ENCODE peak calls at places on chromosomes 1 and 21, in four cellular contexts. One of them, this sample, is unnamed.

GRCh38 chr1:2585318-2586092 is 1.1 kb upstream of the PRXL2B start:
- DNase-seq in HepG2: peak; percentile 63
- DNase-seq in K562: peak; percentile 83
- DNase-seq in H1: no peak
- DNase-seq in this sample: peak; percentile 82

GRCh38 chr1:111739984-111740765 is 980 bp upstream of the INKA2 start:
- DNase-seq in HepG2: no peak
- DNase-seq in H1: no peak
- DNase-seq in K562: peak; percentile 35
- DNase-seq in this sample: peak; percentile 86

GRCh38 chr1:169941982-169942830 is 48.5 kb upstream of the SCYL3 start:
- DNase-seq in H1: no peak
- DNase-seq in HepG2: no peak
- DNase-seq in K562: no peak
- DNase-seq in this sample: no peak

GRCh38 chr21:25942145-25942544 is 207.4 kb downstream of the GABPA start:
- DNase-seq in K562: no peak
- DNase-seq in H1: no peak
- DNase-seq in HepG2: no peak
- DNase-seq in this sample: no peak

GRCh38 chr1:51515312-51515960 is 3.6 kb downstream of the EPS15 start:
- DNase-seq in H1: no peak
- DNase-seq in HepG2: no peak
- DNase-seq in K562: no peak
- DNase-seq in this sample: no peak

GRCh38 chr1:157961805-157962762 is 31.4 kb upstream of the KIRREL1 start:
- DNase-seq in H1: no peak
- DNase-seq in K562: no peak
- DNase-seq in HepG2: no peak
- DNase-seq in this sample: no peak

GRCh38 chr1:33428661-33429060 is 2.2 kb downstream of the PHC2 start:
- DNase-seq in H1: no peak
- DNase-seq in K562: no peak
- DNase-seq in HepG2: no peak
- DNase-seq in this sample: no peak

GRCh38 chr1:50126962-50127715 is 18.4 kb downstream of the ELAVL4 start:
- DNase-seq in K562: no peak
- DNase-seq in HepG2: no peak
- DNase-seq in H1: no peak
- DNase-seq in this sample: no peak

GRCh38 chr21:42147386-42148020 is 71.4 kb upstream of the ABCG1 start:
- DNase-seq in HepG2: no peak
- DNase-seq in K562: no peak
- DNase-seq in H1: no peak
- DNase-seq in this sample: peak; percentile 22

GRCh38 chr1:110060034-110060661 is 10.3 kb downstream of the ALX3 start:
- DNase-seq in K562: peak; percentile 92
- DNase-seq in HepG2: peak; percentile 43
- DNase-seq in H1: no peak
- DNase-seq in this sample: no peak

GRCh38 chr1:244173240-244173639 is 122.2 kb downstream of the ZBTB18 start:
- DNase-seq in K562: no peak
- DNase-seq in HepG2: no peak
- DNase-seq in H1: no peak
- DNase-seq in this sample: no peak

GRCh38 chr1:111585461-111586100 is 34.0 kb upstream of the RAP1A start:
- DNase-seq in K562: no peak
- DNase-seq in HepG2: no peak
- DNase-seq in H1: no peak
- DNase-seq in this sample: no peak

GRCh38 chr1:2927393-2927792 is 93.9 kb upstream of the ACTRT2 start:
- DNase-seq in H1: no peak
- DNase-seq in HepG2: no peak
- DNase-seq in K562: no peak
- DNase-seq in this sample: no peak

GRCh38 chr1:37549341-37549740 is 4.8 kb downstream of the SNIP1 start:
- DNase-seq in HepG2: no peak
- DNase-seq in K562: no peak
- DNase-seq in H1: no peak
- DNase-seq in this sample: no peak

GRCh38 chr1:233909195-233909594 is 4.7 kb downstream of the SLC35F3 start:
- DNase-seq in H1: no peak
- DNase-seq in HepG2: peak; percentile 8
- DNase-seq in K562: no peak
- DNase-seq in this sample: no peak

GRCh38 chr1:219710529-219711194 is 97.8 kb upstream of the ZC3H11B start:
- DNase-seq in HepG2: no peak
- DNase-seq in H1: no peak
- DNase-seq in K562: no peak
- DNase-seq in this sample: no peak

GRCh38 chr1:153792631-153793041 is 17.4 kb downstream of the SLC27A3 start:
- DNase-seq in H1: no peak
- DNase-seq in HepG2: no peak
- DNase-seq in K562: no peak
- DNase-seq in this sample: no peak

GRCh38 chr1:204962742-204963632 is 80.0 kb upstream of the CNTN2 start:
- DNase-seq in K562: no peak
- DNase-seq in HepG2: no peak
- DNase-seq in H1: no peak
- DNase-seq in this sample: no peak

GRCh38 chr1:41122851-41123518 is 101.5 kb upstream of the SLFNL1 start:
- DNase-seq in K562: peak; percentile 23
- DNase-seq in HepG2: peak; percentile 86
- DNase-seq in H1: no peak
- DNase-seq in this sample: peak; percentile 20

GRCh38 chr1:178282949-178283367 is 189.1 kb downstream of the RASAL2 start:
- DNase-seq in HepG2: peak; percentile 25
- DNase-seq in K562: no peak
- DNase-seq in H1: no peak
- DNase-seq in this sample: peak; percentile 24

GRCh38 chr21:25244735-25245134 is 362.5 kb downstream of the MRPL39 start:
- DNase-seq in HepG2: no peak
- DNase-seq in K562: no peak
- DNase-seq in H1: no peak
- DNase-seq in this sample: no peak

GRCh38 chr1:68442822-68443556 is 6.8 kb downstream of the RPE65 start:
- DNase-seq in HepG2: peak; percentile 21
- DNase-seq in H1: no peak
- DNase-seq in K562: peak; percentile 39
- DNase-seq in this sample: peak; percentile 44

GRCh38 chr1:34929497-34929852 is at the start of gene DLGAP3:
- DNase-seq in K562: peak; percentile 77
- DNase-seq in HepG2: no peak
- DNase-seq in H1: no peak
- DNase-seq in this sample: peak; percentile 95

GRCh38 chr1:171794085-171794484 is 12.6 kb downstream of the METTL13 start:
- DNase-seq in K562: no peak
- DNase-seq in HepG2: peak; percentile 3
- DNase-seq in H1: no peak
- DNase-seq in this sample: no peak

GRCh38 chr1:181588631-181589030 is 105.3 kb downstream of the CACNA1E start:
- DNase-seq in HepG2: no peak
- DNase-seq in K562: no peak
- DNase-seq in H1: no peak
- DNase-seq in this sample: no peak

DNA sequence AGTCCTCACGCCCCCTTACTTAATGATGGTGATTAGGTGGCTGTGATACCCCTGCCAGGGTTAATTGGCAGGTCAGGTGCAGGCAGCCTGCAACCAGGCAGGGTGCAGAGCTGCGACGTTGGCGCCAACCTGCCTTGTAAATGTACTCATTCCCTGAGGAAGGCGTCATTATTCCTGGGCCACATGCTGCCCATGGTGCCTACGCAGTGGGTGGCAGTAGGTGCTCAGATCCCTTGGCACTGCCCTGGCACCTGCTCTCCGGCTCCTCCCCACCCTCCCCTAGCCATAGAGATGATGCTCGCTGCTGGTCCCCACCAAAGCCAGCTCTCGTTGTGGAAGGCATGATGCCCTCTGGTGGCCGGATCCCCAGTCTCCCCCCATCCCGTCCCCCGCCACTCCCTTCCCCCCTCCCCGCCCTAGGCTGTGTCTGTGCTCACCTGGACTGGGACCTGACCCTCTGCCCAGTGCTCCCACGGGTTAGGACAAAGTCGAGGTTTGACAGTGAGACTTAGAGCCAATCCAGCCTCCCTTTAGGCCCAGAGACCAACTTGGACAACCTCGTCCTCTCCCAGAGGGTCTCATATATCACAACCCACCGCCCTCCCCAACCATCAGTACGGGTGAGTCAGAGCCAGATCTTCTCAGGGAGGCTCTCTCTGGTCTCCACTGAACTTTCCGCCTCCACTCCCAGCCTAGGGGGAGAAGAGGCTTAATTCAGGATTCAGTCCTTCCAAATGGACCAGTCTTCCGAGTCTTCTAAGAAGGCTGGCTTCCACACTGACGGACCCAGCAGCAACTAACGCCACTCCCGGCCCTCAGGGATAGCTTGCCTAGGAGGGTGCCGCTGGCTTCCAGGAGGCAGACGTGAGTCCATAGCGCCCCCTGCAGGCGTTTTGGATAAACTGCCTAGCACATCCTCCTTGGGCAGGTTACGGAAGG is 5.7 kb downstream of the KRTCAP2 start:
- DNase-seq in K562: peak; percentile 83
- DNase-seq in H1: no peak
- DNase-seq in HepG2: peak; percentile 82
- DNase-seq in this sample: peak; percentile 89
- H3K9ac ChIP-seq in K562: peak overlapping the region; percentile 41
- H3K9ac ChIP-seq in H1: no peak overlapping the region
- H3K9ac ChIP-seq in HepG2: peak overlapping the region; percentile 2
- H3K9ac ChIP-seq in this sample: no peak overlapping the region

DNA sequence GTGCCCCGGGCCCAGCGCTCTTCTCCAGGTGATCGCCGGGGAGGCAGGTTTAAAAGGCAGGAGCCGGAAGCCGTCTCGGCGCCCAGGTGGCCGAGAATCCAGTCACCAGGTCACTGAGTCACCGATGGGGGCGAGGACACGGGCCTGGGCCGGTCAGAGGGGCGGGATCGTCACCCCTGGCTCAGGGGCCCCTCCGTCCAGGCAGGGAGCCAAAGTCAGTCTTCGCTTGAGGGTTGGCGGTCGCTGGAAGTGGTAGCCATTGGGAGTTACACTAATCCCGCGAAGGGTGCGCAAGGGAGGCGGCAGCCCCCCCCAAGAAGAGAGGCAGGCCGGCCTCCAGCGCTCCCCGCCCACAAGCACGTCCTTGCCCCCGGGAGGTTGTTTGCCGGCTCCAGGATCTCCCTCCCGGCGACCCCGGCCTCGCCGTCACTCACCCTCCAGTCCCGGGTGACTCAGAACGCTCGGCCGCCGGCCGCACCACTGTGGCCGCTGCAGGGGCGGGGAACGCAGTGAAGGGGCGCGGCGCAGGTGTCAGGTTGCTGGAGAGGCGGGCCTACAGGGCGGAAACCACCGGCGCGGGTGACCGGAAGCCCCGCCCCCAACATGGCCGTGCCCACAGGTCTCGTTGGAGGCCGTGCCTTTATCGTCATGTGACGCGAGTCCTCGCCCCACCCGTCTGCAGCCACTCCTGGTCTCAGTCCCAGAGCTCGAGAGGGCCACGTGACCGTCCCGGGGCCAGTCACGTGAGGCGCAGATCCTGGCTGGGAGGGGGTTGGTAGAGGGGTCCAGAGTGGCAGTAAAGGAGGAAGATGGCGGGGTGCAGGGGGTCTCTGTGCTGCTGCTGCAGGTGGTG is at the start of the genes CLCN6 and MTHFR:
- DNase-seq in K562: peak; percentile 97
- DNase-seq in HepG2: peak; percentile 98
- DNase-seq in H1: peak; percentile 98
- DNase-seq in this sample: peak; percentile 99
- TF ChIP-seq SIN3A in K562: peak; percentile 80
- TF ChIP-seq SIN3A in HepG2: peak; percentile 83
- TF ChIP-seq SIN3A in H1: peak; percentile 93
- TF ChIP-seq SIN3A in this sample: peak; percentile 30

DNA sequence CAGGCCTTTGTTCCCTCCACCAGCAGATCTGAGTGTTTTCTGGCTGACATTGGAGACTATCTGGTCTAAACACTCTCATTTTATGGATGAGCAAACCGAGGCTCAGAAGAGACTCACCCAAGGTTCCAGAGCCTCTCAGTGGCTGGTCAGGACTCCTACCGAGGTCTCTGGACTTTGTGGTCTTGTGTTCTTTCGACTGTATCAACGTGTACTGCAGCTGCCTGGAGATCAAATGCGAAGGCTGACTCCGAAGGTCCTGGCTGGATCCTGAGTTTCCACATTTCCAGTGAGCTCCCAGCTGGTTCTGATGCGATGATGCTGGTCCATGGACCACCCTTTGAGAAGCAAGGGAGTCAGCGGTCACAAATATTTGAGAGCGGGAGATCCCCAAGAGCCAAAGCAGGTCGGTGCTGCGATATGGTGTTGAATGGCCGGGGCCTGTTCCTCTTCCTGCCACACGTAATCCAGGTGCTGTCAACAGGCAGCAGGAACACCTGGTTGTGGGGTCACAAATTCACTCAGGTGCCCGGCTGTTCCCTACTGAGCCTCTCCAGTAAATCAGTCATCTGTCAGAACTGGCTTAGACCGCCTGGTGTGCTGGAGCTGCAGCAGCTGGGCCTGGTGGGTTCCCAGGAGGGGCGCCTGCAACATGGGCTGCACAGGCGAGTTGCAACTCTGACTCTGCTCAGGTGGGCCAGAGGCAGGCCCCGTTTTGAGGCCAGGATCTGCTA is 94.8 kb upstream of the USP24 start:
- DNase-seq in K562: no peak
- DNase-seq in H1: no peak
- DNase-seq in HepG2: no peak
- DNase-seq in this sample: no peak
- H3K9ac ChIP-seq in K562: no peak overlapping the region
- H3K9ac ChIP-seq in H1: no peak overlapping the region
- H3K9ac ChIP-seq in HepG2: no peak overlapping the region
- H3K9ac ChIP-seq in this sample: no peak overlapping the region

GRCh38 chr1:15150376-15150775 is 3.2 kb upstream of the TMEM51 start:
- DNase-seq in H1: no peak
- DNase-seq in HepG2: no peak
- DNase-seq in K562: no peak
- DNase-seq in this sample: no peak

GRCh38 chr1:15148004-15148403 is 5.5 kb upstream of the TMEM51 start:
- DNase-seq in K562: no peak
- DNase-seq in H1: no peak
- DNase-seq in HepG2: no peak
- DNase-seq in this sample: no peak

GRCh38 chr1:15146971-15147376 is 6.6 kb upstream of the TMEM51 start:
- DNase-seq in H1: no peak
- DNase-seq in K562: no peak
- DNase-seq in HepG2: no peak
- DNase-seq in this sample: no peak

GRCh38 chr1:15148975-15149374 is 4.6 kb upstream of the TMEM51 start:
- DNase-seq in K562: no peak
- DNase-seq in H1: no peak
- DNase-seq in HepG2: no peak
- DNase-seq in this sample: no peak

DNA sequence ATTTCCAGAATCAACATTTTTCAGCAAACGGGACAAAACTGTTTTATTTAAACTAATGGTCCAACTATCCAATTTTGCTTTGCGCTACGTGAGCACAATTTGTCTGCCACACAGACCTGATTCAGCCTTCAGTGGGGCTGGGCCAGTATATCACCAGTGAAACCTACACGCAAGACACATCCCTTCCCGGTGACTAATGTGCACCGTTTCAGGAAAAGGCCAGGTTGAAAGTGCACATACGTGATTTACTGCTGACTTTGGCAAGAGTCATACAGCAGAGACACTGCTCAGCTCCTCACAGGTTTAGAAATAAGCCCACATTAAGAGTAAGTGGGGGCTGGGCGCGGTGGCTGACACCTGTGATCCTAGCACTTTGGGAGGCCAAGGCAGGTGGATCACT is 5.1 kb upstream of the TMEM51 start:
- DNase-seq in H1: no peak
- DNase-seq in HepG2: no peak
- DNase-seq in K562: no peak
- DNase-seq in this sample: no peak
- TF ChIP-seq SIN3A in H1: no peak
- TF ChIP-seq SIN3A in HepG2: no peak
- TF ChIP-seq SIN3A in K562: no peak
- TF ChIP-seq SIN3A in this sample: no peak